ENCODE peak calls at places on chromosome 17, in seven cellular contexts. K is HCT116, R is SK-N-SH, Y is H1, O is K562, S is HepG2, G is GM12878. P is an unnamed sample.

GRCh38 chr17:2455956-2456355 is 55.1 kb upstream of the MNT start:
- DNase-seq in R (no peak), K (no peak), Y (no peak), O (no peak), S (no peak), G (no peak), P (no peak)

GRCh38 chr17:55254375-55254774 is 10.4 kb upstream of the HLF start:
- DNase-seq in O (peak; percentile 29), R (no peak), Y (no peak), S (no peak), G (no peak), K (no peak), P (no peak)

GRCh38 chr17:63137163-63137562 is 171.1 kb downstream of the TANC2 start:
- DNase-seq in S (no peak), R (no peak), G (no peak), O (no peak), K (no peak), Y (no peak), P (no peak)

GRCh38 chr17:80389011-80389995 is 25.7 kb upstream of the ENDOV start:
- DNase-seq in G (no peak), O (no peak), K (no peak), S (no peak), Y (no peak), R (peak; percentile 81), P (no peak)

GRCh38 chr17:48051706-48052486 is 3.7 kb downstream of the NFE2L1 start:
- DNase-seq in S (peak; percentile 85), O (peak; percentile 83), R (no peak), Y (no peak), G (no peak), K (no peak), P (no peak)

GRCh38 chr17:19579867-19580565 is 46.4 kb downstream of the SLC47A1 start:
- DNase-seq in G (no peak), Y (no peak), R (peak; percentile 78), O (no peak), S (no peak), K (no peak), P (no peak)

GRCh38 chr17:66076546-66077190 is 115.3 kb downstream of the CEP112 start:
- DNase-seq in Y (no peak), R (no peak), S (no peak), K (no peak), O (no peak), G (no peak), P (no peak)

GRCh38 chr17:17345294-17345597 is 42.1 kb downstream of the NT5M start:
- DNase-seq in Y (peak; percentile 29), O (no peak), R (no peak), S (no peak), K (no peak), G (no peak), P (no peak)

GRCh38 chr17:8166731-8167130 is 4.0 kb upstream of the VAMP2 start:
- DNase-seq in K (no peak), S (no peak), R (no peak), G (no peak), Y (no peak), O (no peak), P (no peak)

GRCh38 chr17:6381052-6381451 is 53.9 kb downstream of the AIPL1 start:
- DNase-seq in O (no peak), G (no peak), K (no peak), R (no peak), S (no peak), Y (no peak), P (no peak)

GRCh38 chr17:27569257-27569722 is 61.7 kb upstream of the LGALS9 start:
- DNase-seq in S (no peak), G (no peak), Y (peak; percentile 81), K (no peak), R (peak; percentile 64), O (peak; percentile 93), P (peak; percentile 25)

GRCh38 chr17:82244413-82245140 is 15.7 kb downstream of the SLC16A3 start:
- DNase-seq in G (no peak), Y (no peak), K (no peak), R (peak; percentile 78), S (no peak), O (no peak), P (no peak)

GRCh38 chr17:83203472-83204221 is 124.2 kb downstream of the METRNL start:
- DNase-seq in O (no peak), R (no peak), G (no peak), K (no peak), Y (peak; percentile 28), S (no peak), P (no peak)

GRCh38 chr17:50267074-50267841 is 7.0 kb upstream of the TMEM92 start:
- DNase-seq in Y (no peak), K (no peak), S (no peak), O (no peak), R (peak; percentile 52), G (no peak), P (no peak)

GRCh38 chr17:12808723-12809122 is 19.4 kb downstream of the ARHGAP44 start:
- DNase-seq in S (no peak), Y (no peak), R (no peak), O (no peak), K (no peak), G (no peak), P (no peak)

GRCh38 chr17:60305141-60305540 is 86.8 kb downstream of the USP32 start:
- DNase-seq in G (peak; percentile 59), R (no peak), K (no peak), Y (no peak), O (peak; percentile 44), S (peak; percentile 39), P (no peak)

GRCh38 chr17:28871056-28871579 is 16.3 kb downstream of the ERAL1 start:
- DNase-seq in K (no peak), G (peak; percentile 79), R (no peak), Y (no peak), S (no peak), O (peak; percentile 59), P (no peak)

GRCh38 chr17:42233148-42233547 is 38.9 kb upstream of the GHDC start:
- DNase-seq in K (no peak), O (no peak), R (no peak), Y (no peak), G (no peak), S (no peak), P (no peak)

GRCh38 chr17:18319604-18320256 is 4.6 kb downstream of the SMCR8 start:
- DNase-seq in Y (no peak), K (no peak), O (peak; percentile 55), R (peak; percentile 54), G (no peak), S (peak; percentile 37), P (no peak)

GRCh38 chr17:50779747-50780363 is 12.5 kb upstream of the ANKRD40CL start:
- DNase-seq in K (no peak), R (no peak), O (no peak), S (no peak), G (no peak), Y (no peak), P (no peak)

GRCh38 chr17:82332669-82333278 is 792 bp downstream of the SECTM1 start:
- DNase-seq in Y (no peak), S (no peak), O (peak; percentile 59), K (peak; percentile 38), R (peak; percentile 78), G (no peak), P (no peak)

GRCh38 chr17:81164464-81165245 is 652 bp upstream of the PVALEF start:
- DNase-seq in R (peak; percentile 94), G (no peak), S (peak; percentile 49), O (no peak), K (no peak), Y (no peak), P (no peak)

GRCh38 chr17:16925461-16926060 is 46.4 kb downstream of the TNFRSF13B start:
- DNase-seq in R (peak; percentile 17), K (no peak), G (no peak), O (no peak), S (no peak), Y (no peak), P (no peak)

DNA sequence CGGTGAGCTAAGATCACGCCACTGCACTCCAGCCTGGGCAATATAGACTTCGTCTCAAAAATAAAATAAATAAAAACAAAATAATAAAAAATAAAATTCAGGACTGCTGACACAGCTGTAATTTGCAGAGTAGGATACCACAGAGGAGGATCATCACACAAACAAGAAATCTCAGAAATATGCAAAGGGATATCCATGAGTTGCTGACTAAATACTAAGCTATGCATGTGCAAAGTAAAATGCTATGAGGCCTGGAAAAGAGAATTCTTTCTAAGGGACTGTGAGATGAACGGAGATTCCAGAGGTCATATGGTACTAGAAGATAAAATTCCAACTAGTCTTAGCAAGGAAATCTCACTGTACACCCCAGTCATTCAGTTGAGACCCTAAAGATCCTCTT is 74.8 kb downstream of the SLC39A11 start:
- DNase-seq in K (no peak), R (no peak), Y (no peak), G (no peak), S (no peak), O (no peak), P (no peak)
- TF ChIP-seq YY1 in K (no peak), R (no peak), Y (no peak), G (no peak), S (no peak), O (no peak), P (no peak)

DNA sequence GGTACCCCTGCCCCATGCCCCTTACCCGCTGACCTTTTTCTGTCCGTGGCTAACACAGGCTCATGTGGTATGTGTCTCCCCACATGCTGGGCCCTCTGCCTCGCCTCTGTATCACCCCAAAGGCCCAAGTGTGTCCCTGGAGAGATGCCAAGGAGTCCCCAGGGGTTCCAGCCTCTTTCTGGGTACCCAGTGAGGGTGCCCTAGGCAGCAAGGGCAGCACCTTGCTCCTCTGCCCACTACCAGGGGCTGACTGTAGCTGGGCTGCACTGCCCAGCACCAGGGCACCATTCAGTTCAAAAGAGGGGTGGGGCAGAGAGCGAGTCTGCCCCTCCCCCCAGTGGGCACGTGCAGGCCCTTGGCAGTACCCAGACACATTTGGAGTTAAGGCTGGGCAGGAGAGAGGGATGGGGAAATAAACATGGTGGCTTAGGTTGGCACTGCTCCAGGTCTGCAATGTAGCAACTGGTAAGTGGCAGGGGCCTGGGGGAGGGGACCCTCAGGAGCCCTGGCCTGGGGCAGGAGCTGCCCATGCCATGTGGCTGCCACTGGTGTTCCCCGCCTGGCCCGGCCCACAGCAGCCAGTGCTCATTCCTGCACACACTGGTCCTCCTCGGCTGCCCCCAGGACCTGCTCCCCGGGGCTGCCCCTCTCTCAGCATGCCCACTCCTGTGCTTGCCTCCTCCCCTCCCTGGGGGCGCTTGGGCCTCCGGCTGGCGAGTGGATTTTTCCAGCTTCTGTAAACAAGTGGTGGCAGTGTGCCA is 9.1 kb downstream of the THRA start:
- DNase-seq in S (peak; percentile 46), O (no peak), Y (no peak), R (peak; percentile 79), K (no peak), G (no peak), P (no peak)
- H3K4me1 ChIP-seq in S (peaks cover 84% of the 10 kb centered on the region), O (peaks cover 85% of the 10 kb centered on the region), Y (peaks cover 50% of the 10 kb centered on the region), R (peaks cover 57% of the 10 kb centered on the region), K (peaks cover 76% of the 10 kb centered on the region), G (peaks cover 29% of the 10 kb centered on the region), P (peaks cover 59% of the 10 kb centered on the region)

GRCh38 chr17:74697477-74697876 is 15.2 kb downstream of the CD300LF start:
- DNase-seq in O (no peak), K (no peak), R (no peak), Y (no peak), G (peak; percentile 25), S (no peak), P (no peak)
- TF ChIP-seq YY1 in O (no peak), K (no peak), R (no peak), Y (no peak), G (no peak), S (no peak), P (no peak)

GRCh38 chr17:75831032-75831567 is 13.1 kb downstream of the UNC13D start:
- DNase-seq in R (no peak), O (no peak), G (no peak), Y (no peak), K (no peak), S (no peak), P (no peak)
- H3K4me1 ChIP-seq in R (peaks cover 5% of the 10 kb centered on the region), O (no peaks in the 10 kb centered on the region), G (no peaks in the 10 kb centered on the region), Y (peaks cover 39% of the 10 kb centered on the region), K (peaks cover 6% of the 10 kb centered on the region), S (peaks cover 22% of the 10 kb centered on the region), P (peaks cover 59% of the 10 kb centered on the region)

GRCh38 chr17:77930780-77931768 is 27.4 kb upstream of the TNRC6C start:
- DNase-seq in O (no peak), G (no peak), Y (no peak), K (no peak), S (no peak), R (peak; percentile 95), P (no peak)
- TF ChIP-seq YY1 in O (no peak), G (no peak), Y (no peak), K (no peak), S (no peak), R (no peak), P (no peak)